ENCODE peak calls at places on chromosomes 1 and 21, in four cellular contexts. A is neural progenitor cell, K is GM23248, T is HepG2. E is an unnamed sample.

GRCh38 chr1:9079980-9080703 is 10.7 kb upstream of the SLC2A5 start:
- DNase-seq in T (no peak), A (no peak), K (no peak), E (no peak)

GRCh38 chr1:91901231-91901630 is 15.3 kb upstream of the TGFBR3 start:
- DNase-seq in A (no peak), K (no peak), T (no peak), E (no peak)

GRCh38 chr1:115706774-115707425 is 61.6 kb downstream of the CASQ2 start:
- DNase-seq in T (peak; percentile 42), A (peak; percentile 83), K (peak; percentile 61), E (peak; percentile 71)

GRCh38 chr1:52554756-52555155 is 1.9 kb upstream of the TUT4 start:
- DNase-seq in A (peak; percentile 42), T (peak; percentile 21), K (peak; percentile 61), E (no peak)

GRCh38 chr21:43992121-43992520 is 20.0 kb upstream of the TRAPPC10 start:
- DNase-seq in A (no peak), K (no peak), T (no peak), E (no peak)

GRCh38 chr21:34886554-34887385 is 162.3 kb downstream of the RUNX1 start:
- DNase-seq in K (peak; percentile 50), A (peak; percentile 76), T (no peak), E (peak; percentile 39)

GRCh38 chr1:40833979-40834378 is 28.2 kb downstream of the CITED4 start:
- DNase-seq in K (no peak), T (no peak), A (no peak), E (no peak)

GRCh38 chr1:55275151-55275748 is 60.1 kb upstream of the USP24 start:
- DNase-seq in T (no peak), A (peak; percentile 39), K (peak; percentile 51), E (no peak)

GRCh38 chr21:43304621-43305335 is 122.2 kb downstream of the SIK1 start:
- DNase-seq in T (no peak), K (no peak), A (no peak), E (no peak)

GRCh38 chr1:118905671-118906070 is 82.5 kb downstream of the TBX15 start:
- DNase-seq in A (no peak), K (no peak), T (no peak), E (no peak)

GRCh38 chr1:109567823-109568222 is 19.4 kb downstream of the GNAI3 start:
- DNase-seq in A (no peak), T (no peak), K (no peak), E (no peak)

GRCh38 chr1:161206411-161207140 is 4.4 kb downstream of the NDUFS2 start:
- DNase-seq in T (no peak), A (no peak), K (peak; percentile 49), E (no peak)

GRCh38 chr1:151314137-151314875 is 12.9 kb downstream of the PI4KB start:
- DNase-seq in T (peak; percentile 15), K (peak; percentile 90), A (no peak), E (peak; percentile 81)

GRCh38 chr1:213135572-213135971 is 84.5 kb downstream of the RPS6KC1 start:
- DNase-seq in A (no peak), K (peak; percentile 60), T (no peak), E (peak; percentile 27)

GRCh38 chr1:41454406-41454805 is 30.1 kb downstream of the EDN2 start:
- DNase-seq in K (peak; percentile 41), A (no peak), T (no peak), E (no peak)

GRCh38 chr21:30434033-30434631 is 4.1 kb downstream of the KRTAP13-4 start:
- DNase-seq in A (peak; percentile 56), T (no peak), K (peak; percentile 47), E (peak; percentile 78)

GRCh38 chr1:205977348-205978014 is 25.7 kb downstream of the RAB7B start:
- DNase-seq in A (peak; percentile 86), K (peak; percentile 83), T (peak; percentile 67), E (peak; percentile 91)

GRCh38 chr1:110542730-110543129 is 23.8 kb upstream of the KCNA10 start:
- DNase-seq in T (no peak), K (peak; percentile 67), A (peak; percentile 77), E (peak; percentile 55)

GRCh38 chr1:150567341-150567716 is 12.1 kb downstream of the MCL1 start:
- DNase-seq in K (peak; percentile 33), A (no peak), T (no peak), E (no peak)

GRCh38 chr1:63935148-63935547 is 161.3 kb downstream of the ROR1 start:
- DNase-seq in T (no peak), K (peak; percentile 24), A (no peak), E (peak; percentile 63)

GRCh38 chr1:61925591-61926298 is 183.5 kb downstream of the PATJ start:
- DNase-seq in A (no peak), T (no peak), K (no peak), E (peak; percentile 37)

DNA sequence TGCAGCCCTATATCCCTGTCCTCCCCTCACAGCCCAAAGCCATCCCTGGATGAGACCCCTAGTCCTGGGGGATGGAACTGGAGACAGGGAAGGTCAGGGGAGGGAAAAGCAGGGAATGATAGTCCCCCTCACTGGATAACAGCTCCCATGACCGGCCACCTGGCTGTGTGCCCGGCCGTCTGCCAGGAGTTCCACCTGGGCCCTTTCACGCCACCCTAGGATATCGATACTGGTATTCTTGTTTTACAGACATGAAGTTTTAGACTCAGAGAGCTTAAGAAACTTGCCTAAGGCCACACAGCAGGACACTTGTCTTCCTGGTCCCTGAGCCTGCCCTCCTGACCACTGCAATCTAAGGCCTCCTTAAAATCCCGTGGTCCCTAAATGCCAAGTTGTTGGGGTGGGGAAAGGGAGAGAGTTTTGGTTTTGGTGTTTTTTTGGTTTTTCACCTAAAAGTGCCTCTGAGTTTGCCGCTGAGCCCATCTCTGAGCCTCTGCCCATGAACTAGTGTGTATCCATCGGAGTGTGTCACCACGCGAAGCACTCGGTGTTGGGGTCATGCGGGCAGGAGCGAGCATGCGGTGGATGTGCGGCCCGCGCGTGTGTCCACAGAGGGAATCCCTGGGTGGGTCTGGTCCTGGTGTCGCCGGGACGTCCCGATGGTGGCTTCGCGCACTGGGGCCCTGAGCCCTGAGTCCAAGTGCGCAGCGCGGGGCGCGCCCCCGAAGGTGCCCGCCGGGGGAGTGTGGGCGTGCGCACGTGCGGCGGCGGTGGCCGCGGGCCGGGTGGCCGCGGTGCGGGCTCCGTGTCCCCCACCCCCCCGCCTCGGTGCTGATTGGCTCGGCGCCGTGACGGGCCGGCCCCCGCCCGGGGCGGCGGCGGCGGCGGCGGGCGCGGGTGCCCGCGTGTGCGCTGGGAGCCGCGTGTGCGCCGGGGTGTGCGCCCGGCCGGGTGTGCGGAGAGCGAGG is at the start of gene EPHA8:
- DNase-seq in K (no peak), T (no peak), A (peak; percentile 57), E (no peak)
- H3K9me3 ChIP-seq in K (no peaks in the 10 kb centered on the region), T (no peaks in the 10 kb centered on the region), A (no peaks in the 10 kb centered on the region), E (no peaks in the 10 kb centered on the region)

GRCh38 chr1:166164995-166165660 is 1.7 kb downstream of the FAM78B start:
- DNase-seq in T (peak; percentile 8), K (peak; percentile 77), A (peak; percentile 89), E (no peak)

GRCh38 chr1:166166701-166167394 is at the start of gene FAM78B:
- DNase-seq in A (peak; percentile 81), K (peak; percentile 66), T (peak; percentile 54), E (peak; percentile 46)

GRCh38 chr1:166164646-166164994 is 2.2 kb downstream of the FAM78B start:
- DNase-seq in T (no peak), A (no peak), K (no peak), E (no peak)

GRCh38 chr1:166166400-166166699 is 451 bp downstream of the FAM78B start:
- DNase-seq in K (no peak), A (peak; percentile 44), T (no peak), E (no peak)

DNA sequence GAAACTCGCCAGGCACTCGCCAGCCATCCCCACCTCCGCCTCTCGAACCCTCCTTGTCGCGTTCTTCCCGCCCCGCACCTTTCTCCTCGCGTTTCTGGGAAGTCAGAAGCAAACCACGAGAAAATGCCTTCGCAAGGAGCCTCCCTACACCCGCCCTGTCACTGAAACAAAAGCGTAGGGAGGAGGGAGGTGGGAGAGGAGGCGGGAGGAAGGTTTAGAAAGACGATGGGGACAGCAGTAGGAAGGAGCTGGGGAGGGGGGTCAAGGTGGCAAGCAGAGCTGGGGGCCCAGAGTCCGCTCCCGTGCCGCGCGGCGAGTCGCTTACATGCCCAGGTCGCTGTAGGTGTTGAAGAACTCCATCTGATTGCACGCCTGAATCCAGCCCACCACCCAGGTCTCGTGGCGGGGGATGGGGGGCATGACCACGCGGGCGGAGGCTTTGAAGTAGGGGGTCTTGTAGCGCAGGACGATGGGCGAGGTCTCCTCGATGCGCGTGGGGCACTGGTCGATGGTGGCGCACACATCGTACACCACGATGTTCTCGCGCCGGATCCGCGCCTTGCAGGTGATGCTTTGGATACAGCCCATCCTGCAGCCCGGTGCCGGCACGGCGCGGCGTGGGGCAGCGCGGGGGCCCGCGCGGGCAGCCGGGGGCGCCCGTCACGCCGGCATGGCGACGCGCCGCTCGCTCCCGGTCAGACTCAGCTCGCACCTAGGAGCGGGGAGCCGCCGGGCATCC is 971 bp downstream of the FAM78B start:
- DNase-seq in T (no peak), A (peak; percentile 41), K (peak; percentile 6), E (no peak)
- TF ChIP-seq EZH2 in T (no peak), A (peak; percentile 90), K (no peak), E (no peak)

DNA sequence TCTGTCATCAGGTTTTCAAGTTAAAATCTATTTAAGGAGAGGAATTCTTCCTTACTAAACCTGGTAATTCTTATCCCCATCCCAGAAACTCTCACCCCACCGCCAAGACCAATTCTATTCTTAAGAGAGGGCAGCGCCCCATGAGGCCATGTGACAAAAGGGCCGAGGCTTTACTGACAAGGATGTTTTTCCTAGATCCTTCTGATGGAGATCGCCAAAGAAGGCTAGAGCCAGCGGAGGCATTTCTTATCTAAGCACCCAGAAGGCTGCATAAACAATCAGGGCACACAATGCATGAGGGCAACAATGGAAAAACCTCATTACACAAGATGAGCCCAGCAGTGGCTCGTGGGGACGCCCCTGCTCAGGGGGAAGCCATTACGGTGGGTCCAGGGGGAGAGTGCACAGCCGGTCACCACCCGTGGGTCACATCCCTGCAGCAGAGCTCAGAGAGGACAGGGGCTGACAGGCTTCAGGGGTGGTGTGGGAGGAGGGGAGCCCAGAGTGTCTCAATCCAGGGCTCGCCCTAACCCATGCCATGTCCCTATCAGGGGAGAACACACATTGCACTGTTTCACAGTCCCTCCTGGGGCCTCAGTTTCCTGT is 88.7 kb downstream of the ITPKB start:
- DNase-seq in A (peak; percentile 69), K (no peak), T (no peak), E (no peak)
- H2AFZ ChIP-seq in A (no peak overlapping the region), K (no peak overlapping the region), T (no peak overlapping the region), E (no peak overlapping the region)

DNA sequence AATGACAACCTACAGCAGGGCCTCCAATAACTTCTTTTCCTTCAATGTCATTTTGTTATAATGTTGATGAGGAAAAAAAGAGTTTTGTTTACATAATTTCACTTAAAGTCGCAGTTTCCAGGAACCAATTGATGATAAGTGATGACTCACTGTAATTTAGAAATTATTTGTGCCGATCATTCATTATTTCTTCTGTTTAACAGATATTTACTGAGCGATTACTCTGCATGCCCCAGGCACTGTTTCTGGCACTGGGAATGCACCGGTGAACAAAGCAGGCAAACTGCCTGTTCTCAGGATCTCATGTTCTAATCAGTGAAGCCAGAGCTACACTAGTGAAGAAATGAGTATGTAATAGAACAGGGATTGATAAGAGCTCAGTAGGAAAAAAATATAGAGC is 403.4 kb downstream of the NTNG1 start:
- DNase-seq in K (no peak), T (no peak), A (no peak), E (peak; percentile 59)
- H3K9me3 ChIP-seq in K (no peaks in the 10 kb centered on the region), T (no peaks in the 10 kb centered on the region), A (no peaks in the 10 kb centered on the region), E (no peaks in the 10 kb centered on the region)

E was measured in PC-3.